ENCODE peak calls at places on chromosome 6, in seven cellular contexts. One of them, this sample, is unnamed.

GRCh38 chr6:144159727-144160126 is 9.4 kb downstream of the STX11 start:
- ATAC-seq in upper lobe of right lung: peak; percentile 51
- ATAC-seq in pancreas: no peak
- ATAC-seq in gastrocnemius medialis: no peak
- ATAC-seq in CD8-positive, alpha-beta T cell: no peak
- ATAC-seq in GM12878: no peak
- ATAC-seq in body of pancreas: no peak
- ATAC-seq in this sample: no peak

GRCh38 chr6:161153725-161154124 is 120.1 kb downstream of the AGPAT4 start:
- ATAC-seq in upper lobe of right lung: peak; percentile 14
- ATAC-seq in pancreas: peak; percentile 11
- ATAC-seq in gastrocnemius medialis: no peak
- ATAC-seq in CD8-positive, alpha-beta T cell: no peak
- ATAC-seq in GM12878: no peak
- ATAC-seq in body of pancreas: no peak
- ATAC-seq in this sample: no peak

GRCh38 chr6:136525586-136526195 is 24.5 kb downstream of the MAP7 start:
- ATAC-seq in upper lobe of right lung: no peak
- ATAC-seq in pancreas: no peak
- ATAC-seq in gastrocnemius medialis: no peak
- ATAC-seq in CD8-positive, alpha-beta T cell: no peak
- ATAC-seq in GM12878: no peak
- ATAC-seq in body of pancreas: no peak
- ATAC-seq in this sample: no peak

GRCh38 chr6:111661541-111662041 is 55.9 kb upstream of the TRAF3IP2 start:
- ATAC-seq in upper lobe of right lung: peak; percentile 58
- ATAC-seq in pancreas: peak; percentile 63
- ATAC-seq in gastrocnemius medialis: peak; percentile 37
- ATAC-seq in CD8-positive, alpha-beta T cell: no peak
- ATAC-seq in GM12878: no peak
- ATAC-seq in body of pancreas: peak; percentile 62
- ATAC-seq in this sample: no peak

GRCh38 chr6:105522626-105523322 is 119.9 kb upstream of the PREP start:
- ATAC-seq in upper lobe of right lung: no peak
- ATAC-seq in pancreas: no peak
- ATAC-seq in gastrocnemius medialis: no peak
- ATAC-seq in CD8-positive, alpha-beta T cell: no peak
- ATAC-seq in GM12878: no peak
- ATAC-seq in body of pancreas: no peak
- ATAC-seq in this sample: no peak

GRCh38 chr6:147970970-147971369 is 371.7 kb upstream of the SASH1 start:
- ATAC-seq in upper lobe of right lung: no peak
- ATAC-seq in pancreas: no peak
- ATAC-seq in gastrocnemius medialis: no peak
- ATAC-seq in CD8-positive, alpha-beta T cell: no peak
- ATAC-seq in GM12878: peak; percentile 39
- ATAC-seq in body of pancreas: no peak
- ATAC-seq in this sample: no peak

GRCh38 chr6:17001188-17001587 is 100.7 kb upstream of the STMND1 start:
- ATAC-seq in upper lobe of right lung: no peak
- ATAC-seq in pancreas: no peak
- ATAC-seq in gastrocnemius medialis: no peak
- ATAC-seq in CD8-positive, alpha-beta T cell: no peak
- ATAC-seq in GM12878: no peak
- ATAC-seq in body of pancreas: no peak
- ATAC-seq in this sample: no peak

GRCh38 chr6:30227242-30227722 is 14.1 kb upstream of the TRIM26 start:
- ATAC-seq in upper lobe of right lung: no peak
- ATAC-seq in pancreas: no peak
- ATAC-seq in gastrocnemius medialis: no peak
- ATAC-seq in CD8-positive, alpha-beta T cell: no peak
- ATAC-seq in GM12878: no peak
- ATAC-seq in body of pancreas: no peak
- ATAC-seq in this sample: no peak

GRCh38 chr6:81767163-81768000 is 14.9 kb upstream of the TENT5A start:
- ATAC-seq in upper lobe of right lung: peak; percentile 50
- ATAC-seq in pancreas: peak; percentile 27
- ATAC-seq in gastrocnemius medialis: no peak
- ATAC-seq in CD8-positive, alpha-beta T cell: no peak
- ATAC-seq in GM12878: no peak
- ATAC-seq in body of pancreas: peak; percentile 72
- ATAC-seq in this sample: peak; percentile 25

GRCh38 chr6:39274903-39275302 is 39.3 kb downstream of the KCNK17 start:
- ATAC-seq in upper lobe of right lung: no peak
- ATAC-seq in pancreas: no peak
- ATAC-seq in gastrocnemius medialis: no peak
- ATAC-seq in CD8-positive, alpha-beta T cell: no peak
- ATAC-seq in GM12878: no peak
- ATAC-seq in body of pancreas: no peak
- ATAC-seq in this sample: no peak

GRCh38 chr6:101393291-101394251 is at the start of gene GRIK2:
- ATAC-seq in upper lobe of right lung: peak; percentile 62
- ATAC-seq in pancreas: peak; percentile 90
- ATAC-seq in gastrocnemius medialis: no peak
- ATAC-seq in CD8-positive, alpha-beta T cell: no peak
- ATAC-seq in GM12878: peak; percentile 89
- ATAC-seq in body of pancreas: peak; percentile 84
- ATAC-seq in this sample: no peak

GRCh38 chr6:37971711-37972410 is 152.3 kb downstream of the ZFAND3 start:
- ATAC-seq in upper lobe of right lung: no peak
- ATAC-seq in pancreas: no peak
- ATAC-seq in gastrocnemius medialis: no peak
- ATAC-seq in CD8-positive, alpha-beta T cell: no peak
- ATAC-seq in GM12878: no peak
- ATAC-seq in body of pancreas: no peak
- ATAC-seq in this sample: no peak

GRCh38 chr6:144678844-144679243 is 393.7 kb downstream of the UTRN start:
- ATAC-seq in upper lobe of right lung: peak; percentile 36
- ATAC-seq in pancreas: peak; percentile 64
- ATAC-seq in gastrocnemius medialis: no peak
- ATAC-seq in CD8-positive, alpha-beta T cell: no peak
- ATAC-seq in GM12878: no peak
- ATAC-seq in body of pancreas: peak; percentile 48
- ATAC-seq in this sample: peak; percentile 60

GRCh38 chr6:111692327-111693164 is 86.9 kb upstream of the TRAF3IP2 start:
- ATAC-seq in upper lobe of right lung: peak; percentile 26
- ATAC-seq in pancreas: peak; percentile 91
- ATAC-seq in gastrocnemius medialis: peak; percentile 25
- ATAC-seq in CD8-positive, alpha-beta T cell: peak; percentile 30
- ATAC-seq in GM12878: peak; percentile 38
- ATAC-seq in body of pancreas: peak; percentile 79
- ATAC-seq in this sample: no peak

GRCh38 chr6:138555294-138555988 is 56.1 kb upstream of the NHSL1 start:
- ATAC-seq in upper lobe of right lung: peak; percentile 96
- ATAC-seq in pancreas: no peak
- ATAC-seq in gastrocnemius medialis: no peak
- ATAC-seq in CD8-positive, alpha-beta T cell: no peak
- ATAC-seq in GM12878: peak; percentile 75
- ATAC-seq in body of pancreas: peak; percentile 56
- ATAC-seq in this sample: no peak

GRCh38 chr6:1242439-1242838 is 69.5 kb upstream of the FOXQ1 start:
- ATAC-seq in upper lobe of right lung: peak; percentile 40
- ATAC-seq in pancreas: no peak
- ATAC-seq in gastrocnemius medialis: no peak
- ATAC-seq in CD8-positive, alpha-beta T cell: no peak
- ATAC-seq in GM12878: no peak
- ATAC-seq in body of pancreas: peak; percentile 30
- ATAC-seq in this sample: no peak

GRCh38 chr6:150928882-150929281 is 63.4 kb downstream of the MTHFD1L start:
- ATAC-seq in upper lobe of right lung: no peak
- ATAC-seq in pancreas: no peak
- ATAC-seq in gastrocnemius medialis: no peak
- ATAC-seq in CD8-positive, alpha-beta T cell: no peak
- ATAC-seq in GM12878: peak; percentile 56
- ATAC-seq in body of pancreas: no peak
- ATAC-seq in this sample: no peak

GRCh38 chr6:121354764-121355163 is 20.5 kb upstream of the TBC1D32 start:
- ATAC-seq in upper lobe of right lung: no peak
- ATAC-seq in pancreas: no peak
- ATAC-seq in gastrocnemius medialis: no peak
- ATAC-seq in CD8-positive, alpha-beta T cell: no peak
- ATAC-seq in GM12878: no peak
- ATAC-seq in body of pancreas: no peak
- ATAC-seq in this sample: no peak
- H3K27ac ChIP-seq in upper lobe of right lung: no peak overlapping the region
- H3K27ac ChIP-seq in pancreas: no peak overlapping the region
- H3K27ac ChIP-seq in gastrocnemius medialis: no peak overlapping the region
- H3K27ac ChIP-seq in CD8-positive, alpha-beta T cell: no peak overlapping the region
- H3K27ac ChIP-seq in GM12878: no peak overlapping the region
- H3K27ac ChIP-seq in body of pancreas: no peak overlapping the region
- H3K27ac ChIP-seq in this sample: no peak overlapping the region

GRCh38 chr6:33779305-33779704 is 9.6 kb downstream of the LEMD2 start:
- ATAC-seq in upper lobe of right lung: no peak
- ATAC-seq in pancreas: no peak
- ATAC-seq in gastrocnemius medialis: no peak
- ATAC-seq in CD8-positive, alpha-beta T cell: no peak
- ATAC-seq in GM12878: no peak
- ATAC-seq in body of pancreas: no peak
- ATAC-seq in this sample: no peak

GRCh38 chr6:33779895-33780294 is 9.0 kb downstream of the LEMD2 start:
- ATAC-seq in upper lobe of right lung: no peak
- ATAC-seq in pancreas: no peak
- ATAC-seq in gastrocnemius medialis: no peak
- ATAC-seq in CD8-positive, alpha-beta T cell: no peak
- ATAC-seq in GM12878: no peak
- ATAC-seq in body of pancreas: no peak
- ATAC-seq in this sample: no peak

GRCh38 chr6:33776764-33777163 is 12.2 kb downstream of the LEMD2 start:
- ATAC-seq in upper lobe of right lung: no peak
- ATAC-seq in pancreas: no peak
- ATAC-seq in gastrocnemius medialis: no peak
- ATAC-seq in CD8-positive, alpha-beta T cell: no peak
- ATAC-seq in GM12878: no peak
- ATAC-seq in body of pancreas: no peak
- ATAC-seq in this sample: no peak

GRCh38 chr6:33777716-33778474 is 11.0 kb downstream of the LEMD2 start:
- ATAC-seq in upper lobe of right lung: no peak
- ATAC-seq in pancreas: no peak
- ATAC-seq in gastrocnemius medialis: no peak
- ATAC-seq in CD8-positive, alpha-beta T cell: no peak
- ATAC-seq in GM12878: no peak
- ATAC-seq in body of pancreas: no peak
- ATAC-seq in this sample: no peak

DNA sequence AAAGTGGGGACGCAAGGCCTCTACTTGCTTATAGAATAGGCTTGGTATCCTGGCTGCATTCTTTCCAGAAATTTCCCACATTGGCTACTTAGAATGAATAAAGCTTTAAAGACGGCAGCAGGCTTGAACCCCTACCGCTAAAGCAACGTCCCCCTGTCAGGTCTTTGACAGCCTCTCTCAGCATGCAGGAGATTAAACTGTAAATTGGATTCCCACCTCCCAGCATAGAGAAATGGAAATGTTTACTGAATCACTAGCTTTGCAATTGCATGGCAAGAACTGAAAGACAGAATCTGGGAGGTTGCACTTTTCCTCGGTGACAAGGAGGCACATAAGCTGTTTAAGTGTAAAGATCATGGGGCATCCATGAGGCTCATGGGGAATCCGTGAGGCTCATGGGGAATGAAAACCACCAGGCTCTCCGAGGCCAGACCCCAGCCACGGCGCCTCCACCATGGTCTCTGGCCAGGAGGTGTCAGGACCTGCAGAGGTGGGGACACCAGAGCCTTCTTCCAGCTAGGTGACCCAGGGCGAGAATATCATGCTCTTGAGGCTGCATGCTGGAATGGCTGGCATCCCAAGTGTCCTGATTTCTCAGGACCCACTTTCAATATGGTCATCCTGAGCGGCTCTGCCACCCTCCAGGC is 10.3 kb downstream of the LEMD2 start:
- ATAC-seq in upper lobe of right lung: no peak
- ATAC-seq in pancreas: no peak
- ATAC-seq in gastrocnemius medialis: no peak
- ATAC-seq in CD8-positive, alpha-beta T cell: no peak
- ATAC-seq in GM12878: no peak
- ATAC-seq in body of pancreas: no peak
- ATAC-seq in this sample: no peak
- H3K36me3 ChIP-seq in upper lobe of right lung: peaks cover 97% of the 10 kb centered on the region
- H3K36me3 ChIP-seq in pancreas: peaks cover 50% of the 10 kb centered on the region
- H3K36me3 ChIP-seq in gastrocnemius medialis: peaks cover 2% of the 10 kb centered on the region
- H3K36me3 ChIP-seq in CD8-positive, alpha-beta T cell: peaks cover 78% of the 10 kb centered on the region
- H3K36me3 ChIP-seq in GM12878: peaks cover 15% of the 10 kb centered on the region
- H3K36me3 ChIP-seq in body of pancreas: peaks cover 70% of the 10 kb centered on the region
- H3K36me3 ChIP-seq in this sample: peaks cover 100% of the 10 kb centered on the region

GRCh38 chr6:5583528-5583927 is 322.2 kb downstream of the FARS2 start:
- ATAC-seq in upper lobe of right lung: no peak
- ATAC-seq in pancreas: no peak
- ATAC-seq in gastrocnemius medialis: no peak
- ATAC-seq in CD8-positive, alpha-beta T cell: no peak
- ATAC-seq in GM12878: no peak
- ATAC-seq in body of pancreas: no peak
- ATAC-seq in this sample: no peak

GRCh38 chr6:5587648-5588047 is 326.3 kb downstream of the FARS2 start:
- ATAC-seq in upper lobe of right lung: no peak
- ATAC-seq in pancreas: no peak
- ATAC-seq in gastrocnemius medialis: no peak
- ATAC-seq in CD8-positive, alpha-beta T cell: no peak
- ATAC-seq in GM12878: no peak
- ATAC-seq in body of pancreas: no peak
- ATAC-seq in this sample: no peak

GRCh38 chr6:5582758-5583157 is 321.4 kb downstream of the FARS2 start:
- ATAC-seq in upper lobe of right lung: no peak
- ATAC-seq in pancreas: no peak
- ATAC-seq in gastrocnemius medialis: no peak
- ATAC-seq in CD8-positive, alpha-beta T cell: no peak
- ATAC-seq in GM12878: no peak
- ATAC-seq in body of pancreas: no peak
- ATAC-seq in this sample: no peak

GRCh38 chr6:5580736-5581568 is 319.6 kb downstream of the FARS2 start:
- ATAC-seq in upper lobe of right lung: no peak
- ATAC-seq in pancreas: no peak
- ATAC-seq in gastrocnemius medialis: no peak
- ATAC-seq in CD8-positive, alpha-beta T cell: peak; percentile 84
- ATAC-seq in GM12878: no peak
- ATAC-seq in body of pancreas: no peak
- ATAC-seq in this sample: no peak

GRCh38 chr6:5584072-5584471 is 322.8 kb downstream of the FARS2 start:
- ATAC-seq in upper lobe of right lung: no peak
- ATAC-seq in pancreas: no peak
- ATAC-seq in gastrocnemius medialis: no peak
- ATAC-seq in CD8-positive, alpha-beta T cell: no peak
- ATAC-seq in GM12878: no peak
- ATAC-seq in body of pancreas: no peak
- ATAC-seq in this sample: no peak
- H3K27ac ChIP-seq in upper lobe of right lung: no peak overlapping the region
- H3K27ac ChIP-seq in pancreas: no peak overlapping the region
- H3K27ac ChIP-seq in gastrocnemius medialis: no peak overlapping the region
- H3K27ac ChIP-seq in CD8-positive, alpha-beta T cell: no peak overlapping the region
- H3K27ac ChIP-seq in GM12878: no peak overlapping the region
- H3K27ac ChIP-seq in body of pancreas: no peak overlapping the region
- H3K27ac ChIP-seq in this sample: no peak overlapping the region

DNA sequence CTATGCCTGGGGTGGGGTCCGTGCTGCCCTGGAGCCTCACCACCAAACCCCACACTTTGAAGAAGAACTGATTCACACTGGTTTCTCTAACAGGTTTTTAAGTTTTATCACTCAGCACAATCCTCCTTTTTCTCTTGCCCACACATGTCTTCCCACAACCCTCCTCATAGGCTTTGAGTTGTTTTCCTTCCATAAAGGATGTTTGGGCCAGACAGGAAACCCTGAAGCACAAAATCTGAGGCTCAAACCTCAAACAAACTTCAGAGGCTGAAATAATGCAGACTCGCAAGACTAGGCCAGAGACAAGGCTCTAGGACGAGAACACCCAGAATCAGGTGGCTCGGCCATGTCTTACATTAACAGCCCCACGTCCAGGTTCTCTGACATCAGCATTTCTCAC is 35.3 kb downstream of the EZR start:
- ATAC-seq in upper lobe of right lung: no peak
- ATAC-seq in pancreas: no peak
- ATAC-seq in gastrocnemius medialis: no peak
- ATAC-seq in CD8-positive, alpha-beta T cell: no peak
- ATAC-seq in GM12878: no peak
- ATAC-seq in body of pancreas: no peak
- ATAC-seq in this sample: no peak
- H3K36me3 ChIP-seq in upper lobe of right lung: peaks cover 90% of the 10 kb centered on the region
- H3K36me3 ChIP-seq in pancreas: peaks cover 24% of the 10 kb centered on the region
- H3K36me3 ChIP-seq in gastrocnemius medialis: no peaks in the 10 kb centered on the region
- H3K36me3 ChIP-seq in CD8-positive, alpha-beta T cell: peaks cover 73% of the 10 kb centered on the region
- H3K36me3 ChIP-seq in GM12878: peaks cover 62% of the 10 kb centered on the region
- H3K36me3 ChIP-seq in body of pancreas: peaks cover 28% of the 10 kb centered on the region
- H3K36me3 ChIP-seq in this sample: peaks cover 100% of the 10 kb centered on the region